ENCODE peak calls at places on chromosomes 13 and 19, in nine cellular contexts. B is DMS153; R is stimulated activated CD8-positive, alpha-beta memory T cell treated with anti-CD3 and anti-CD28 coated beads, Interleukin-12 subunit alpha, Interleukin-12 subunit beta, amount 100 ng/mL, for 4 hours; V is body of pancreas; E is myocyte; X is OCI-LY7; U is NCI-H774; D is EL; H is T-helper 9 cell. C is an unnamed sample.

GRCh38 chr19:37997911-37998344 is 90.9 kb downstream of the SIPA1L3 start:
- DNase-seq in B (no peak), R (no peak), V (no peak), E (peak), X (no peak), U (no peak), D (peak), H (no peak), C (no peak)

GRCh38 chr19:27529158-27529557 is 1683.8 kb downstream of the UQCRFS1 start:
- DNase-seq in B (no peak), R (no peak), V (no peak), E (no peak), X (no peak), U (no peak), D (no peak), H (no peak), C (no peak)

GRCh38 chr19:6239401-6239844 is 40.4 kb downstream of the MLLT1 start:
- DNase-seq in B (no peak), R (no peak), V (no peak), E (peak), X (no peak), U (no peak), D (no peak), H (no peak), C (no peak)

GRCh38 chr13:102642029-102642428 is 45.2 kb downstream of the TPP2 start:
- DNase-seq in B (no peak), R (no peak), V (no peak), E (no peak), X (no peak), U (no peak), D (no peak), H (no peak), C (no peak)

GRCh38 chr13:41178040-41178439 is 16.3 kb downstream of the KBTBD7 start:
- DNase-seq in B (no peak), R (no peak), V (no peak), E (no peak), X (no peak), U (no peak), D (no peak), H (no peak), C (no peak)

GRCh38 chr19:38736036-38736412 is 8.2 kb downstream of the CAPN12 start:
- DNase-seq in B (no peak), R (peak), V (peak), E (no peak), X (peak), U (peak), D (peak), H (peak), C (no peak)

GRCh38 chr19:35330475-35330874 is 1.5 kb downstream of the CD22 start:
- DNase-seq in B (no peak), R (no peak), V (no peak), E (no peak), X (peak), U (no peak), D (no peak), H (no peak), C (no peak)

GRCh38 chr19:18408053-18408476 is 10.6 kb upstream of the LRRC25 start:
- DNase-seq in B (no peak), R (no peak), V (peak), E (peak), X (peak), U (no peak), D (peak), H (no peak), C (no peak)

GRCh38 chr13:70747305-70747704 is 639.1 kb upstream of the KLHL1 start:
- DNase-seq in B (no peak), R (no peak), V (no peak), E (no peak), X (no peak), U (no peak), D (no peak), H (no peak), C (no peak)

GRCh38 chr19:57559404-57560025 is at the start of gene ZNF550:
- DNase-seq in B (peak), R (peak), V (peak), E (peak), X (peak), U (peak), D (peak), H (peak), C (peak)

GRCh38 chr13:67841071-67841470 is 610.9 kb upstream of the PCDH9 start:
- DNase-seq in B (no peak), R (no peak), V (no peak), E (no peak), X (no peak), U (no peak), D (no peak), H (no peak), C (no peak)

GRCh38 chr13:110283661-110284516 is 23.1 kb downstream of the COL4A1 start:
- DNase-seq in B (no peak), R (no peak), V (no peak), E (peak), X (no peak), U (no peak), D (peak), H (no peak), C (no peak)

GRCh38 chr13:113975416-113975815 is 1.5 kb upstream of the C13orf46 start:
- DNase-seq in B (no peak), R (no peak), V (no peak), E (no peak), X (no peak), U (no peak), D (no peak), H (no peak), C (no peak)

GRCh38 chr19:4870025-4870700 is 2.7 kb upstream of the PLIN3 start:
- DNase-seq in B (no peak), R (no peak), V (peak), E (peak), X (no peak), U (no peak), D (peak), H (no peak), C (no peak)

C was measured in NCI-H2029 treated with DMSO at 0.1 percent for 48 hours.